ENCODE peak calls at places on chromosomes 16 and 17, in four cellular contexts. V, N, Q and K are unnamed samples. For H3K36me3, the result is how much of the 10 kb centered on the place peaks cover.

GRCh38 chr17:31397256-31397939 is 5.9 kb downstream of the RAB11FIP4 start:
- DNase-seq in N (no peak), V (no peak), Q (no peak), K (no peak)

GRCh38 chr17:61157246-61157887 is 242.3 kb upstream of the TBX2 start:
- DNase-seq in Q (peak), N (no peak), V (no peak), K (no peak)

GRCh38 chr17:50022463-50023130 is 27.6 kb upstream of the DLX3 start:
- DNase-seq in V (no peak), N (no peak), Q (peak), K (no peak)

GRCh38 chr16:83015871-83016270 is 389.1 kb downstream of the CDH13 start:
- DNase-seq in N (no peak), V (no peak), Q (no peak), K (no peak)

GRCh38 chr17:42131971-42132370 is 9.4 kb downstream of the HSPB9 start:
- DNase-seq in V (no peak), N (no peak), Q (peak), K (no peak)

GRCh38 chr17:17732892-17733670 is 51.8 kb downstream of the RAI1 start:
- DNase-seq in Q (peak), N (no peak), V (no peak), K (peak)

GRCh38 chr17:17663160-17664072 is 17.8 kb upstream of the RAI1 start:
- DNase-seq in Q (peak), V (peak), N (peak), K (no peak)

GRCh38 chr17:50943575-50943933 is 77.4 kb upstream of the TOB1 start:
- DNase-seq in Q (no peak), V (peak), N (no peak), K (no peak)

GRCh38 chr17:43416998-43417891 is 18.5 kb downstream of the ARL4D start:
- DNase-seq in V (peak), Q (peak), N (peak), K (peak)

GRCh38 chr16:28175715-28176114 is 36.0 kb downstream of the XPO6 start:
- DNase-seq in Q (no peak), V (no peak), N (no peak), K (peak)
- H3K36me3 ChIP-seq in Q (under half), V (under half), N (under half), K (under half)

DNA sequence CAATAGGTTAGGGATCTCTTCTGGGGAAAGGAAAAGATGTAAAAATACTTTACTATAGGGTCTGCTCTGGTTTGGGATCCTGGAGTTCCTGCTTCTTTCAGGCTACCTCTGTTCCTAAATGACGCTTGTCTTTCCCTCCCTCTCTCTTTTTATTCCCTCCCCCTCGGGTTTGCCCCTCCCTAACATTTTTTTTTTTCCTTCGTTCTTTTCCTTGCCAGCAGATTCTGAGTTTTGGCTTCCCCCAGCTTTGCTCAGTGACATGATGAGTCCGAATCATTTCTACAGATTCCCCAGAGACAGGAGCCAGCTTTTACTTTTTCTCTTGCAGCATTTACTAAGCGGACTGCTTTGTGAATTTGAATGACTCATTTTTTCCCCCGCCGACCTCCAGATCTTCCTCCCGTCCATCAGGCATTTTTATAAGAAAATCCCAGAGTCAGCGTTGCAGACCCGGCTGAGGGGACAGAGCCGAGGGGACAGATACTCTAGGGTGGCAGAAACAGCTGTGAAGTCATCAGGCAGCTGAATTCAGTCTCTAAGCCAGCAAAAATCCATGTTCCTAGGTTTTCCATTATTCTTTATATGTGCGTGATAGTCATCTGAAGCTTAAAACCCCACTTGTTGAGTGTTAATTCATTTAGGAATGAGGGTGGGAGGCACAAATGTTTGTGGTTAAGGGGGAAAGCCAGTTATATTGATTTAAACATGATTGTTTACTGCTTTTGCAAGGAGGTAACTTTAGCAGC is at the start of gene TMEM100:
- DNase-seq in Q (peak), V (peak), N (peak), K (no peak)
- TF ChIP-seq POLR2A in Q (no peak), V (no peak), N (no peak), K (no peak)

GRCh38 chr16:49274936-49275730 is 6.5 kb downstream of the CBLN1 start:
- DNase-seq in N (no peak), V (no peak), Q (no peak), K (no peak)
- H3K4me3 ChIP-seq in N (no peak), V (no peak), Q (no peak), K (no peak)

DNA sequence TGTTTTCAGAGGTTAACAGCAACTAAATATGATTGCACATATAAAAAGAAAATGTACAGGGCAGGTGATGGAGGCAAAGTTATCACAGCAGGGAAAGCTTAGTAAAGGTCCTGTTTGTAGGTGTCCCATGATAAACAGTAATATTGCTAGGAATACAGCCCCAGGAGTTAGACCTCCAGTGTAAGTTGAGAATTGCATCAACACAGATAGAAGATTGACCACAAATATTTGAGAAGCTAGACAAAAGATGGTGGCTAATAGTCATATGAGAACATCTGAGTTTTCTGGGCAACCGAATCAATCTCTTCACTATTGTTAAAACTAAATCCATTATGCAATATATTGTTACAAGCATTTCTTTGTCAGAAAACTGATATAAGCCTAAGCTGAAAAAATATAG is 152.6 kb downstream of the CDH11 start:
- DNase-seq in Q (peak), N (no peak), V (no peak), K (no peak)
- H3K36me3 ChIP-seq in Q (under half), N (under half), V (under half), K (under half)

GRCh38 chr17:76726766-76727718 is at the start of gene METTL23:
- DNase-seq in V (peak), N (peak), Q (peak), K (peak)
- TF ChIP-seq POLR2A in V (no peak), N (no peak), Q (peak), K (no peak)

GRCh38 chr17:65963179-65963578 is 228.8 kb downstream of the CEP112 start:
- DNase-seq in N (no peak), Q (no peak), V (no peak), K (no peak)

GRCh38 chr17:65966311-65966710 is 225.6 kb downstream of the CEP112 start:
- DNase-seq in N (no peak), Q (no peak), V (no peak), K (no peak)

GRCh38 chr17:65973237-65973636 is 218.7 kb downstream of the CEP112 start:
- DNase-seq in V (no peak), N (no peak), Q (no peak), K (no peak)

GRCh38 chr17:65967372-65967771 is 224.6 kb downstream of the CEP112 start:
- DNase-seq in Q (no peak), V (no peak), N (no peak), K (no peak)
- H3K4me3 ChIP-seq in Q (no peak), V (no peak), N (no peak), K (no peak)